ENCODE peak calls at places on chromosomes 12 and 14, in ten cellular contexts. J is coronary artery, F is AG04450, S is upper lobe of left lung, X is stomach, R is HepG2, G is psoas muscle, E is left ventricle myocardium inferior, M is A549, W is IMR-90. Y is an unnamed sample.

GRCh38 chr12:89206375-89206774 is 145.9 kb downstream of the DUSP6 start:
- DNase-seq in J (no peak), F (no peak), S (no peak), X (no peak), R (no peak), G (no peak), E (no peak), M (no peak), W (no peak), Y (no peak)

GRCh38 chr14:59481407-59482119 is 2.6 kb downstream of the L3HYPDH start:
- DNase-seq in J (no peak), F (no peak), S (no peak), X (no peak), R (peak), G (no peak), E (no peak), M (no peak), W (peak), Y (no peak)

GRCh38 chr14:56964885-56965284 is 154.6 kb upstream of the OTX2 start:
- DNase-seq in J (no peak), F (no peak), S (no peak), X (no peak), R (no peak), G (no peak), E (no peak), M (no peak), W (no peak), Y (no peak)

GRCh38 chr12:23556661-23557060 is 392.8 kb downstream of the SOX5 start:
- DNase-seq in J (no peak), F (no peak), S (no peak), X (no peak), R (no peak), G (no peak), E (no peak), M (no peak), W (no peak), Y (no peak)

GRCh38 chr12:110436231-110436630 is 13.9 kb downstream of the ARPC3 start:
- DNase-seq in J (no peak), F (no peak), S (no peak), X (no peak), R (no peak), G (no peak), E (no peak), M (no peak), W (peak), Y (no peak)

GRCh38 chr12:85448548-85449139 is 168.6 kb downstream of the ALX1 start:
- DNase-seq in J (no peak), F (no peak), S (no peak), X (no peak), R (no peak), G (no peak), E (no peak), M (no peak), W (peak), Y (no peak)

GRCh38 chr12:76450690-76451089 is 102.5 kb upstream of the BBS10 start:
- DNase-seq in J (no peak), F (no peak), S (no peak), X (no peak), R (no peak), G (no peak), E (no peak), M (peak), W (peak), Y (peak)

GRCh38 chr14:50559990-50560928 is at the start of gene ATL1:
- DNase-seq in J (peak), F (peak), S (peak), X (peak), R (no peak), G (peak), E (peak), M (peak), W (peak), Y (peak)

GRCh38 chr14:33454022-33454645 is 496.7 kb downstream of the EGLN3 start:
- DNase-seq in J (no peak), F (no peak), S (no peak), X (no peak), R (no peak), G (no peak), E (no peak), M (no peak), W (no peak), Y (no peak)

GRCh38 chr12:81294325-81295190 is 216.7 kb downstream of the ACSS3 start:
- DNase-seq in J (no peak), F (no peak), S (no peak), X (no peak), R (no peak), G (no peak), E (no peak), M (no peak), W (no peak), Y (no peak)

GRCh38 chr14:51715250-51715649 is 63.5 kb downstream of the FRMD6 start:
- DNase-seq in J (no peak), F (no peak), S (no peak), X (no peak), R (no peak), G (no peak), E (no peak), M (no peak), W (no peak), Y (no peak)

GRCh38 chr14:61147898-61148549 is 133.1 kb downstream of the TMEM30B start:
- DNase-seq in J (no peak), F (peak), S (peak), X (no peak), R (peak), G (peak), E (no peak), M (no peak), W (peak), Y (no peak)

GRCh38 chr14:58807271-58807670 is 169.5 kb downstream of the DACT1 start:
- DNase-seq in J (no peak), F (no peak), S (no peak), X (no peak), R (no peak), G (no peak), E (no peak), M (no peak), W (no peak), Y (no peak)

GRCh38 chr14:46322730-46323425 is 328.7 kb downstream of the RPL10L start:
- DNase-seq in J (no peak), F (no peak), S (no peak), X (no peak), R (no peak), G (no peak), E (no peak), M (no peak), W (no peak), Y (no peak)

GRCh38 chr12:119620490-119620889 is 26.9 kb downstream of the TMEM233 start:
- DNase-seq in J (no peak), F (no peak), S (no peak), X (no peak), R (no peak), G (no peak), E (no peak), M (no peak), W (no peak), Y (no peak)

GRCh38 chr14:100067971-100068959 is 3.0 kb downstream of the EVL start:
- DNase-seq in J (no peak), F (no peak), S (no peak), X (peak), R (no peak), G (no peak), E (peak), M (no peak), W (peak), Y (peak)

GRCh38 chr12:57838594-57839302 is 7.8 kb downstream of the CTDSP2 start:
- DNase-seq in J (no peak), F (no peak), S (no peak), X (no peak), R (no peak), G (no peak), E (no peak), M (no peak), W (peak), Y (no peak)

GRCh38 chr14:69845787-69846186 is 33.4 kb upstream of the SMOC1 start:
- DNase-seq in J (no peak), F (no peak), S (no peak), X (no peak), R (peak), G (no peak), E (no peak), M (no peak), W (peak), Y (peak)

GRCh38 chr12:114384746-114385145 is 21.2 kb downstream of the TBX5 start:
- DNase-seq in J (no peak), F (no peak), S (no peak), X (no peak), R (no peak), G (no peak), E (no peak), M (no peak), W (no peak), Y (no peak)

GRCh38 chr14:73457050-73457934 is 1.1 kb downstream of the NUMB start:
- DNase-seq in J (peak), F (no peak), S (peak), X (peak), R (no peak), G (peak), E (peak), M (no peak), W (peak), Y (no peak)

DNA sequence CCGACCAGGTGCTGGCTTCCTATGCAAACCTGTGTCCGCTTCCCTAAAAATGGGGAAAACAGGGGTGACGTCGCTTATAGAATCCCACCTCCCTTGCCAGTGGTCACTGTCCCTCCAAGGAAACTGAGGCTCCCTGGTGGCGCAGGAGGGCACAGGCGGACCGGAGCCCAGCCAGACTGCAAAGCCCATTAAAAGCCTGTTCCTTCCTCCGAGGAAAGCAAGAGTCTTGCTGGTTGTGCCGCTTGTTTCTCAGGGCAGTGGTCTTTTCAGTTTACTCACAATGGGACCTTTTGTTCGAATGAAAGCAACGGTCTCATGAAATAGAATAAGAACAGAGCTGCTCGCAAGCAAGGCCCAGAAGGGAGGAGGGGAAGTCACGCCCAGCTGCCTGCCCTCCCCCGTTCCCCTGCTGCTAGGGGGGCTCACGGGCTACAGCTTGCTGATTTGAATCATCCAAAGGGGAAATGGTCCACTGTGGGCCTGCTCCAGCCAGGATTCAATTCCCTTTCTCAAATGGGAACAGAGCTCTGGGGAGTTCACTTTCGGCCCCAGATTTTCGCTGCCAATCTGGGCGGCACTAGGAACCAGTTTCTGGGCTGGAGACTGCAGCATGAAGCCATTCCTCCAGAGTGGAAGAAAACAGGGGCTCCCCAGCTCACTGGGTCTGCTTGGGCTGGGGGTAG is 4.6 kb upstream of the SELPLG start:
- DNase-seq in J (peak), F (no peak), S (no peak), X (peak), R (no peak), G (no peak), E (no peak), M (no peak), W (no peak), Y (no peak)
- TF ChIP-seq CTCF in J (no peak), F (no peak), S (no peak), X (no peak), R (no peak), G (no peak), E (no peak), M (no peak), W (no peak), Y (no peak)

GRCh38 chr12:52127683-52128450 is 48.4 kb downstream of the SMIM41 start:
- DNase-seq in J (no peak), F (no peak), S (no peak), X (no peak), R (no peak), G (no peak), E (peak), M (no peak), W (no peak), Y (no peak)
- H3K27ac ChIP-seq in J (peak), F (no peak), S (peak), X (no peak), R (no peak), G (no peak), E (peak), M (no peak), W (no peak), Y (no peak)

GRCh38 chr12:62950317-62950716 is 15.4 kb upstream of the PPM1H start:
- DNase-seq in J (no peak), F (no peak), S (no peak), X (no peak), R (no peak), G (no peak), E (no peak), M (no peak), W (no peak), Y (no peak)

GRCh38 chr12:62943779-62944395 is 8.9 kb upstream of the PPM1H start:
- DNase-seq in J (no peak), F (no peak), S (no peak), X (no peak), R (no peak), G (no peak), E (no peak), M (no peak), W (no peak), Y (no peak)

GRCh38 chr12:62947364-62947763 is 12.4 kb upstream of the PPM1H start:
- DNase-seq in J (no peak), F (no peak), S (no peak), X (no peak), R (no peak), G (no peak), E (no peak), M (no peak), W (no peak), Y (no peak)

GRCh38 chr12:62948123-62948522 is 13.2 kb upstream of the PPM1H start:
- DNase-seq in J (no peak), F (no peak), S (no peak), X (no peak), R (no peak), G (no peak), E (no peak), M (no peak), W (no peak), Y (no peak)
- TF ChIP-seq CTCF in J (no peak), F (no peak), S (no peak), X (no peak), R (no peak), G (no peak), E (no peak), M (no peak), W (no peak), Y (no peak)

DNA sequence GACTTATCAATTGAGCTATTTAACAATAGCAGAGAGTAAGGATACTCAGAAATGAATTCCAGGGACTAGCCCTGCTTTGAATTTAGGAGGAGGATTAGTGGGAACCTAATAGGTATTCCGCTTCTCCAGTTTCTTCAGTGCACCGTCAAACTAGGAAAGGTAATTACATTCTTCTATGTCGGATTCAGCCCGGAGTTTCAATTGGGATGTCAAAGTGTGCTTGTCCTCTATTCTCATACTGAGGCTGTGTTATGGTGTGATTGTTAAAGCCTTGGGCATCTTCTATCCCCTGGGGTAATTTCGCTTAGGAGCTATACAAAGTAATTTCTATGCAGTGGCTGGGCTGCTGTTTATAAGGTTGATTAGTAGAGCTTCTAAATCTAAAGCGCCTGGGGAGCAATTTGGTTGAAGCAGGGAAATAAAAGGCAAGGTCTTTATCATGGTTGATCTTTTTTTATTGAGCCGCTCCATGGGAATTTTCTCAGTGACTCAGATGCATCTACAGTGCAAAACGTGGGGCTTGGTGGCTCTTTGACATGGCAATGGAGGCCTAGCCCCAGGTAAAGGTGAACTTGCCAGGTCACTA is 399.6 kb downstream of the ZFP36L1 start:
- DNase-seq in J (no peak), F (no peak), S (no peak), X (no peak), R (no peak), G (no peak), E (no peak), M (no peak), W (no peak), Y (no peak)
- H3K27ac ChIP-seq in J (peak), F (no peak), S (peak), X (peak), R (no peak), G (peak), E (peak), M (no peak), W (no peak), Y (no peak)

GRCh38 chr12:46383654-46384450 is 11.3 kb upstream of the SLC38A2 start:
- DNase-seq in J (peak), F (peak), S (peak), X (peak), R (peak), G (peak), E (peak), M (no peak), W (peak), Y (peak)
- TF ChIP-seq CTCF in J (no peak), F (no peak), S (peak), X (no peak), R (no peak), G (no peak), E (peak), M (no peak), W (peak), Y (peak)

DNA sequence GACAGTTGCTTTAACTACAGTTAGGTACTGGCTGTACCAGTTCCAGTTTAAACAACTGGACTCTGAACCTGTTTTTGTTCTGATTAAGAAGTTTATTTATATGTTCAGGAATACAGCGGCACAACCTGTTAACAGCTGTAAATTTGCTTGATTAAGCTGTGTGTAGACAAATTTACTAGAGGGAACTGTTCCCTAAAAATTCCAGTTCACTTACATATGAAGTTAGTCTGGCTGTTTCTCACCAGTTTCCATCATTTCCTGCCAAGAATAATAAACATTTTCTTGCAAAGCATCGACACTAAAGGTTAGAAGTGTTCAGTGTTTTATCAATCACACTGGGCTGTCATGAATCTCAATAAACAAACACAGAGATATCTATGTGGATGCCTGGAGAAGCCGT is 192.1 kb downstream of the RAD51B start:
- DNase-seq in J (no peak), F (no peak), S (no peak), X (no peak), R (no peak), G (no peak), E (no peak), M (no peak), W (peak), Y (no peak)
- H3K27ac ChIP-seq in J (peak), F (no peak), S (no peak), X (peak), R (no peak), G (no peak), E (peak), M (peak), W (no peak), Y (no peak)

GRCh38 chr12:95002754-95003153 is 743 bp downstream of the NDUFA12 start:
- DNase-seq in J (no peak), F (no peak), S (no peak), X (no peak), R (no peak), G (no peak), E (no peak), M (no peak), W (no peak), Y (no peak)

GRCh38 chr12:94994312-94994711 is 9.2 kb downstream of the NDUFA12 start:
- DNase-seq in J (no peak), F (no peak), S (no peak), X (no peak), R (no peak), G (no peak), E (no peak), M (peak), W (peak), Y (peak)

GRCh38 chr12:94997726-94998125 is 5.8 kb downstream of the NDUFA12 start:
- DNase-seq in J (no peak), F (no peak), S (no peak), X (no peak), R (no peak), G (no peak), E (no peak), M (no peak), W (no peak), Y (no peak)

GRCh38 chr12:94997061-94997460 is 6.4 kb downstream of the NDUFA12 start:
- DNase-seq in J (no peak), F (no peak), S (no peak), X (no peak), R (no peak), G (no peak), E (no peak), M (no peak), W (no peak), Y (no peak)

GRCh38 chr12:94998322-94998721 is 5.2 kb downstream of the NDUFA12 start:
- DNase-seq in J (no peak), F (no peak), S (no peak), X (no peak), R (no peak), G (no peak), E (no peak), M (no peak), W (no peak), Y (no peak)
- TF ChIP-seq CTCF in J (no peak), F (no peak), S (no peak), X (no peak), R (no peak), G (no peak), E (no peak), M (no peak), W (no peak), Y (no peak)

GRCh38 chr12:643478-644292 is 19.6 kb downstream of the NINJ2 start:
- DNase-seq in J (no peak), F (no peak), S (peak), X (peak), R (no peak), G (peak), E (peak), M (no peak), W (no peak), Y (no peak)

GRCh38 chr12:644818-645552 is 18.3 kb downstream of the NINJ2 start:
- DNase-seq in J (no peak), F (no peak), S (no peak), X (no peak), R (no peak), G (no peak), E (no peak), M (no peak), W (no peak), Y (no peak)

GRCh38 chr12:645563-646071 is 17.6 kb downstream of the NINJ2 start:
- DNase-seq in J (no peak), F (no peak), S (no peak), X (peak), R (peak), G (no peak), E (peak), M (no peak), W (peak), Y (no peak)

GRCh38 chr12:642633-643477 is 20.4 kb downstream of the NINJ2 start:
- DNase-seq in J (peak), F (no peak), S (peak), X (peak), R (no peak), G (peak), E (peak), M (peak), W (peak), Y (peak)

GRCh38 chr12:644293-644639 is 19.0 kb downstream of the NINJ2 start:
- DNase-seq in J (no peak), F (no peak), S (no peak), X (no peak), R (no peak), G (no peak), E (no peak), M (no peak), W (no peak), Y (no peak)
- H3K27ac ChIP-seq in J (peak), F (no peak), S (peak), X (peak), R (no peak), G (peak), E (peak), M (peak), W (no peak), Y (no peak)